ENCODE peak calls at places on chromosomes 4 and X, in five cellular contexts. One of them, this sample, is unnamed.

GRCh38 chr4:23484689-23485088 is 405.2 kb downstream of the PPARGC1A start:
- DNase-seq in epithelial cell of esophagus: peak; percentile 0
- DNase-seq in dorsolateral prefrontal cortex: no peak
- DNase-seq in activated T-cell treated with anti-CD3 and anti-CD28 coated beads, Interleukin-2, amount 50 U/mL, for 72 hours: no peak
- DNase-seq in effector memory CD4-positive, alpha-beta T cell: no peak
- DNase-seq in this sample: no peak

GRCh38 chr4:6333301-6334202 is 63.9 kb downstream of the WFS1 start:
- DNase-seq in epithelial cell of esophagus: no peak
- DNase-seq in dorsolateral prefrontal cortex: no peak
- DNase-seq in activated T-cell treated with anti-CD3 and anti-CD28 coated beads, Interleukin-2, amount 50 U/mL, for 72 hours: peak; percentile 12
- DNase-seq in effector memory CD4-positive, alpha-beta T cell: no peak
- DNase-seq in this sample: no peak

GRCh38 chr4:28883211-28883610 is 1837.0 kb upstream of the PCDH7 start:
- DNase-seq in epithelial cell of esophagus: peak; percentile 48
- DNase-seq in dorsolateral prefrontal cortex: no peak
- DNase-seq in activated T-cell treated with anti-CD3 and anti-CD28 coated beads, Interleukin-2, amount 50 U/mL, for 72 hours: no peak
- DNase-seq in effector memory CD4-positive, alpha-beta T cell: no peak
- DNase-seq in this sample: no peak

GRCh38 chrX:115337735-115338134 is 48.2 kb downstream of the LUZP4 start:
- DNase-seq in epithelial cell of esophagus: no peak
- DNase-seq in dorsolateral prefrontal cortex: no peak
- DNase-seq in activated T-cell treated with anti-CD3 and anti-CD28 coated beads, Interleukin-2, amount 50 U/mL, for 72 hours: no peak
- DNase-seq in effector memory CD4-positive, alpha-beta T cell: no peak
- DNase-seq in this sample: no peak

GRCh38 chr4:142416121-142416520 is 430.0 kb downstream of the INPP4B start:
- DNase-seq in epithelial cell of esophagus: peak; percentile 78
- DNase-seq in dorsolateral prefrontal cortex: no peak
- DNase-seq in activated T-cell treated with anti-CD3 and anti-CD28 coated beads, Interleukin-2, amount 50 U/mL, for 72 hours: no peak
- DNase-seq in effector memory CD4-positive, alpha-beta T cell: no peak
- DNase-seq in this sample: no peak

GRCh38 chr4:119597377-119597776 is 31.2 kb downstream of the PDE5A start:
- DNase-seq in epithelial cell of esophagus: no peak
- DNase-seq in dorsolateral prefrontal cortex: no peak
- DNase-seq in activated T-cell treated with anti-CD3 and anti-CD28 coated beads, Interleukin-2, amount 50 U/mL, for 72 hours: no peak
- DNase-seq in effector memory CD4-positive, alpha-beta T cell: no peak
- DNase-seq in this sample: no peak

GRCh38 chr4:70721747-70722146 is at the start of gene RUFY3:
- DNase-seq in epithelial cell of esophagus: no peak
- DNase-seq in dorsolateral prefrontal cortex: peak; percentile 77
- DNase-seq in activated T-cell treated with anti-CD3 and anti-CD28 coated beads, Interleukin-2, amount 50 U/mL, for 72 hours: no peak
- DNase-seq in effector memory CD4-positive, alpha-beta T cell: no peak
- DNase-seq in this sample: no peak

GRCh38 chr4:23232987-23233386 is 540.2 kb downstream of the GBA3 start:
- DNase-seq in epithelial cell of esophagus: peak; percentile 74
- DNase-seq in dorsolateral prefrontal cortex: no peak
- DNase-seq in activated T-cell treated with anti-CD3 and anti-CD28 coated beads, Interleukin-2, amount 50 U/mL, for 72 hours: no peak
- DNase-seq in effector memory CD4-positive, alpha-beta T cell: no peak
- DNase-seq in this sample: no peak

GRCh38 chrX:97895751-97896150 is 1012.0 kb downstream of the RPA4 start:
- DNase-seq in epithelial cell of esophagus: no peak
- DNase-seq in dorsolateral prefrontal cortex: no peak
- DNase-seq in activated T-cell treated with anti-CD3 and anti-CD28 coated beads, Interleukin-2, amount 50 U/mL, for 72 hours: no peak
- DNase-seq in effector memory CD4-positive, alpha-beta T cell: no peak
- DNase-seq in this sample: no peak

GRCh38 chr4:105145913-105146285 is 777 bp upstream of the TET2 start:
- DNase-seq in epithelial cell of esophagus: no peak
- DNase-seq in dorsolateral prefrontal cortex: no peak
- DNase-seq in activated T-cell treated with anti-CD3 and anti-CD28 coated beads, Interleukin-2, amount 50 U/mL, for 72 hours: peak; percentile 55
- DNase-seq in effector memory CD4-positive, alpha-beta T cell: no peak
- DNase-seq in this sample: no peak

GRCh38 chr4:142080960-142081359 is 444.6 kb downstream of the IL15 start:
- DNase-seq in epithelial cell of esophagus: no peak
- DNase-seq in dorsolateral prefrontal cortex: no peak
- DNase-seq in activated T-cell treated with anti-CD3 and anti-CD28 coated beads, Interleukin-2, amount 50 U/mL, for 72 hours: no peak
- DNase-seq in effector memory CD4-positive, alpha-beta T cell: no peak
- DNase-seq in this sample: no peak

GRCh38 chrX:85221361-85221760 is 22.2 kb downstream of the SATL1 start:
- DNase-seq in epithelial cell of esophagus: no peak
- DNase-seq in dorsolateral prefrontal cortex: no peak
- DNase-seq in activated T-cell treated with anti-CD3 and anti-CD28 coated beads, Interleukin-2, amount 50 U/mL, for 72 hours: no peak
- DNase-seq in effector memory CD4-positive, alpha-beta T cell: no peak
- DNase-seq in this sample: no peak

GRCh38 chrX:45747905-45748304 is 547.2 kb upstream of the DIPK2B start:
- DNase-seq in epithelial cell of esophagus: no peak
- DNase-seq in dorsolateral prefrontal cortex: no peak
- DNase-seq in activated T-cell treated with anti-CD3 and anti-CD28 coated beads, Interleukin-2, amount 50 U/mL, for 72 hours: no peak
- DNase-seq in effector memory CD4-positive, alpha-beta T cell: no peak
- DNase-seq in this sample: no peak

GRCh38 chrX:42978655-42979379 is 200.9 kb upstream of the PPP1R2C start:
- DNase-seq in epithelial cell of esophagus: no peak
- DNase-seq in dorsolateral prefrontal cortex: no peak
- DNase-seq in activated T-cell treated with anti-CD3 and anti-CD28 coated beads, Interleukin-2, amount 50 U/mL, for 72 hours: no peak
- DNase-seq in effector memory CD4-positive, alpha-beta T cell: no peak
- DNase-seq in this sample: no peak

GRCh38 chrX:38806054-38806389 is 4.8 kb downstream of the MID1IP1 start:
- DNase-seq in epithelial cell of esophagus: no peak
- DNase-seq in dorsolateral prefrontal cortex: no peak
- DNase-seq in activated T-cell treated with anti-CD3 and anti-CD28 coated beads, Interleukin-2, amount 50 U/mL, for 72 hours: no peak
- DNase-seq in effector memory CD4-positive, alpha-beta T cell: no peak
- DNase-seq in this sample: no peak

GRCh38 chr4:171983935-171984805 is 171.0 kb downstream of the GALNTL6 start:
- DNase-seq in epithelial cell of esophagus: no peak
- DNase-seq in dorsolateral prefrontal cortex: no peak
- DNase-seq in activated T-cell treated with anti-CD3 and anti-CD28 coated beads, Interleukin-2, amount 50 U/mL, for 72 hours: no peak
- DNase-seq in effector memory CD4-positive, alpha-beta T cell: no peak
- DNase-seq in this sample: no peak

GRCh38 chrX:55867254-55867653 is 149.7 kb downstream of the RRAGB start:
- DNase-seq in epithelial cell of esophagus: peak; percentile 42
- DNase-seq in dorsolateral prefrontal cortex: no peak
- DNase-seq in activated T-cell treated with anti-CD3 and anti-CD28 coated beads, Interleukin-2, amount 50 U/mL, for 72 hours: peak; percentile 15
- DNase-seq in effector memory CD4-positive, alpha-beta T cell: no peak
- DNase-seq in this sample: peak; percentile 4

GRCh38 chr4:6367313-6367945 is 97.8 kb downstream of the WFS1 start:
- DNase-seq in epithelial cell of esophagus: no peak
- DNase-seq in dorsolateral prefrontal cortex: no peak
- DNase-seq in activated T-cell treated with anti-CD3 and anti-CD28 coated beads, Interleukin-2, amount 50 U/mL, for 72 hours: no peak
- DNase-seq in effector memory CD4-positive, alpha-beta T cell: no peak
- DNase-seq in this sample: no peak

GRCh38 chr4:77047037-77047436 is 28.8 kb downstream of the CCNI start:
- DNase-seq in epithelial cell of esophagus: peak; percentile 26
- DNase-seq in dorsolateral prefrontal cortex: no peak
- DNase-seq in activated T-cell treated with anti-CD3 and anti-CD28 coated beads, Interleukin-2, amount 50 U/mL, for 72 hours: no peak
- DNase-seq in effector memory CD4-positive, alpha-beta T cell: no peak
- DNase-seq in this sample: no peak

GRCh38 chr4:142211444-142211843 is 575.1 kb downstream of the IL15 start:
- DNase-seq in epithelial cell of esophagus: no peak
- DNase-seq in dorsolateral prefrontal cortex: no peak
- DNase-seq in activated T-cell treated with anti-CD3 and anti-CD28 coated beads, Interleukin-2, amount 50 U/mL, for 72 hours: no peak
- DNase-seq in effector memory CD4-positive, alpha-beta T cell: no peak
- DNase-seq in this sample: no peak

GRCh38 chr4:152936446-152937279 is 540 bp downstream of the FHDC1 start:
- DNase-seq in epithelial cell of esophagus: peak; percentile 48
- DNase-seq in dorsolateral prefrontal cortex: no peak
- DNase-seq in activated T-cell treated with anti-CD3 and anti-CD28 coated beads, Interleukin-2, amount 50 U/mL, for 72 hours: peak; percentile 26
- DNase-seq in effector memory CD4-positive, alpha-beta T cell: no peak
- DNase-seq in this sample: peak; percentile 67

GRCh38 chr4:40916218-40916555 is 166.4 kb downstream of the NSUN7 start:
- DNase-seq in epithelial cell of esophagus: peak; percentile 38
- DNase-seq in dorsolateral prefrontal cortex: no peak
- DNase-seq in activated T-cell treated with anti-CD3 and anti-CD28 coated beads, Interleukin-2, amount 50 U/mL, for 72 hours: no peak
- DNase-seq in effector memory CD4-positive, alpha-beta T cell: no peak
- DNase-seq in this sample: no peak

GRCh38 chrX:54633641-54634040 is 103.6 kb downstream of the GNL3L start:
- DNase-seq in epithelial cell of esophagus: peak; percentile 0
- DNase-seq in dorsolateral prefrontal cortex: no peak
- DNase-seq in activated T-cell treated with anti-CD3 and anti-CD28 coated beads, Interleukin-2, amount 50 U/mL, for 72 hours: no peak
- DNase-seq in effector memory CD4-positive, alpha-beta T cell: no peak
- DNase-seq in this sample: no peak

This sample was measured in GM13976.